ENCODE peak calls at places on chromosomes 11 and 22, in nine cellular contexts. Y is Karpas-422, Z is Peyer's patch, P is foreskin keratinocyte, A is IMR-90, M is aorta, Q is NT2/D1, W is lower lobe of right lung, X is testis. B is an unnamed sample.
A peak's percentile ranks its signal among the peaks of the same experiment; 100 is the strongest.

GRCh38 chr11:20474951-20475517 is 87.5 kb downstream of the PRMT3 start:
- DNase-seq in P (no peak), Y (no peak), Q (no peak), W (no peak), A (no peak), X (no peak), M (no peak), Z (no peak), B (no peak)

GRCh38 chr11:86197448-86197847 is 47.1 kb upstream of the EED start:
- DNase-seq in P (no peak), Q (no peak), W (no peak), Y (no peak), M (no peak), A (peak; percentile 24), X (no peak), Z (no peak), B (no peak)

GRCh38 chr11:12274558-12275197 is 102.7 kb upstream of the PARVA start:
- DNase-seq in X (no peak), W (no peak), Z (peak; percentile 23), Y (no peak), P (no peak), Q (no peak), A (peak; percentile 73), M (no peak), B (no peak)

GRCh38 chr11:61905801-61906521 is 11.4 kb downstream of the RAB3IL1 start:
- DNase-seq in Z (no peak), Q (no peak), P (no peak), Y (no peak), M (no peak), X (no peak), A (no peak), W (no peak), B (no peak)

GRCh38 chr11:59713745-59714144 is at the start of gene OR10V1:
- DNase-seq in X (no peak), Y (no peak), Q (no peak), Z (no peak), P (no peak), A (no peak), W (no peak), M (no peak), B (no peak)

GRCh38 chr22:18023509-18024275 is 669 bp downstream of the MICAL3 start:
- DNase-seq in P (peak; percentile 57), A (peak; percentile 85), Z (peak; percentile 89), Q (peak; percentile 54), W (no peak), Y (peak; percentile 77), X (peak; percentile 88), M (peak; percentile 92), B (peak; percentile 80)

GRCh38 chr11:22802861-22803260 is 26.7 kb downstream of the SVIP start:
- DNase-seq in Q (no peak), X (no peak), M (no peak), A (no peak), P (no peak), Z (no peak), W (no peak), Y (no peak), B (no peak)

GRCh38 chr11:40819230-40819629 is 640.2 kb downstream of the LRRC4C start:
- DNase-seq in P (no peak), Z (no peak), M (no peak), A (no peak), W (no peak), Y (no peak), Q (no peak), X (no peak), B (no peak)

GRCh38 chr22:46069518-46070214 is 80.7 kb upstream of the PPARA start:
- DNase-seq in P (peak; percentile 89), X (peak; percentile 92), W (peak; percentile 89), Q (no peak), M (peak; percentile 94), A (peak; percentile 91), Z (no peak), Y (peak; percentile 90), B (peak; percentile 96)

GRCh38 chr11:64644348-64645242 is 53.6 kb downstream of the SLC22A12 start:
- DNase-seq in Y (peak; percentile 68), W (no peak), M (no peak), Z (no peak), P (no peak), Q (no peak), X (no peak), A (no peak), B (no peak)

GRCh38 chr22:30249049-30250038 is 2.8 kb upstream of the LIF start:
- DNase-seq in M (no peak), W (no peak), Q (no peak), X (peak; percentile 42), A (no peak), Y (no peak), Z (no peak), P (no peak), B (no peak)

GRCh38 chr22:19480173-19480568 is 451 bp downstream of the CDC45 start:
- DNase-seq in W (no peak), M (no peak), Z (no peak), A (no peak), X (no peak), Y (peak; percentile 64), Q (no peak), P (no peak), B (no peak)

DNA sequence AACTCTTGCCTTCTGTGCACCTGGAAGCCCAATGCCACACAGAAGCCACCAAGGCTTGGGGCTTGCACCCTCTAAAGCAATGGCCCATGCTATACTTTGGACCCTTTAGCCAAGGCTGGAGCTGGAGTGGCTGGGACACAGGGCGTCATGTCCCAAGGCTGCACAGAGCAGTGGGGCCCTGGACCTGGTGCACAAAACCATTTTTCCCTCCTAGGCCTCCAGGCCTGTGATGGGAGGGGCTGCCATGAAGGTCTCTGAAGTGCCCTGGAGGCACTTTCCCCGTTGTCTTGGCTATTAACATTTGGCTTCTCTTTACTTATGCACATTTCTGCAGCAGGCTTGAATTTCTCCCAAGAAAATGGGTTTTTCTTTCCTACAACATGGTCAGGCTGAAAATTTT is 20.6 kb upstream of the TMEM45B start:
- DNase-seq in Y (no peak), Z (no peak), P (no peak), M (no peak), W (no peak), X (no peak), A (no peak), Q (no peak), B (no peak)
- H3K4me1 ChIP-seq in Y (no peaks in the 10 kb centered on the region), Z (no peaks in the 10 kb centered on the region), P (peaks cover 4% of the 10 kb centered on the region), M (no peaks in the 10 kb centered on the region), W (no peaks in the 10 kb centered on the region), X (no peaks in the 10 kb centered on the region), A (no peaks in the 10 kb centered on the region), Q (no peaks in the 10 kb centered on the region), B (no peaks in the 10 kb centered on the region)

DNA sequence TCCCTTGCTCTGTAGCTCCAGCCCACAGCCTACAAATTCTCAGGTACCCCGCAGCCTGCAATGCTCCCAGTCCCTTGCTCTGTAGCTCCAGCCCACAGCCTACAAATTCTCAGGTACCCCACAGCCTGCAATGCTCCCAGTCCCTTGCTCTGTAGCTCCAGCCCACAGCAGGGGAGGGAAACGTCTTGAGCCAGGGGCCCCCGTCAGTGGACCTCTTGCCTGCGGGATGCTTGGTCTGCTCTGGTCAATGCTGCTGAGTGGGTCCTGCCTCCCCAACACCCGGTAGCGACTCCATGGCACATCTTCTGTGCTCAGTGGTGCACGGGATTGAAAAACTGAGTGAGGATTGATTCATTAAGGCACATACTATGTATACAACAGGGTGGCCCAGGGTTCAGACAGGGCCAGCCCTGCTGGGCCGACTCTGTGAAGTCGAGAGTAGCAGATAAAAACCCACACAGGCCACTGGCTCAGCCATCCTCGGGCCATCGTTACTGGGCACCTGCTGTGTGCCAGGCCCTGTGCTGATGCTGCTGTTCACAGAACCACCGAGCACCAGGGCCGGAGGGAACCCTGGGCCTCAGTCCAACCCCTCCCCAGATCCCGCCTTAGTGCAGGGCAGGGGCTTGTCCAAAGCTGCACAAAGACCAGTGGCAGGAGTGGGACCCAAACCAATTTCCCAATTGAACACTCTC is 69.7 kb downstream of the MYO7A start:
- DNase-seq in W (peak; percentile 42), X (no peak), Y (no peak), Z (peak; percentile 37), A (no peak), Q (no peak), M (peak; percentile 56), P (no peak), B (no peak)
- H3K4me1 ChIP-seq in W (no peaks in the 10 kb centered on the region), X (peaks cover 10% of the 10 kb centered on the region), Y (no peaks in the 10 kb centered on the region), Z (no peaks in the 10 kb centered on the region), A (no peaks in the 10 kb centered on the region), Q (no peaks in the 10 kb centered on the region), M (no peaks in the 10 kb centered on the region), P (no peaks in the 10 kb centered on the region), B (no peaks in the 10 kb centered on the region)

GRCh38 chr22:20565761-20566160 is 58.4 kb downstream of the MED15 start:
- DNase-seq in X (no peak), M (peak; percentile 27), Q (no peak), Z (no peak), Y (no peak), W (no peak), A (no peak), P (no peak), B (no peak)
- H3K4me1 ChIP-seq in X (peaks cover 19% of the 10 kb centered on the region), M (no peaks in the 10 kb centered on the region), Q (no peaks in the 10 kb centered on the region), Z (peaks cover 21% of the 10 kb centered on the region), Y (no peaks in the 10 kb centered on the region), W (peaks cover 60% of the 10 kb centered on the region), A (peaks cover 40% of the 10 kb centered on the region), P (peaks cover 29% of the 10 kb centered on the region), B (peaks cover 13% of the 10 kb centered on the region)

GRCh38 chr11:18364495-18365047 is 29.8 kb upstream of the LDHA start:
- DNase-seq in P (no peak), A (no peak), Y (no peak), W (no peak), Q (no peak), Z (no peak), M (no peak), X (no peak), B (no peak)
- H3K4me1 ChIP-seq in P (no peaks in the 10 kb centered on the region), A (no peaks in the 10 kb centered on the region), Y (no peaks in the 10 kb centered on the region), W (no peaks in the 10 kb centered on the region), Q (no peaks in the 10 kb centered on the region), Z (no peaks in the 10 kb centered on the region), M (no peaks in the 10 kb centered on the region), X (no peaks in the 10 kb centered on the region), B (no peaks in the 10 kb centered on the region)

B was measured in pancreas.